ENCODE peak calls at places on chromosomes 13 and 19, in five cellular contexts. A is left ventricle myocardium inferior, J is adrenal gland, N is ovary, W is brain microvascular endothelial cell. U is an unnamed sample.

GRCh38 chr19:5109560-5109959 is 140.6 kb downstream of the KDM4B start:
- DNase-seq in W (no peak), J (no peak), A (no peak), N (no peak), U (no peak)

GRCh38 chr19:15934332-15935078 is at the start of gene CYP4F11:
- DNase-seq in J (peak), N (peak), W (no peak), A (peak), U (peak)

GRCh38 chr13:27293051-27293691 is 22.5 kb downstream of the RASL11A start:
- DNase-seq in N (no peak), W (no peak), A (no peak), J (no peak), U (no peak)

GRCh38 chr19:34171539-34171876 is 796 bp upstream of the LSM14A start:
- DNase-seq in N (no peak), W (peak), J (peak), A (no peak), U (no peak)

GRCh38 chr13:99265823-99266426 is 7.7 kb upstream of the GPR18 start:
- DNase-seq in J (no peak), A (no peak), N (no peak), W (peak), U (no peak)

GRCh38 chr13:90868321-90868920 is 479.1 kb upstream of the MIR17HG start:
- DNase-seq in N (no peak), W (peak), A (no peak), J (peak), U (peak)

GRCh38 chr13:99227909-99228688 is 27.4 kb downstream of the UBAC2 start:
- DNase-seq in N (no peak), W (no peak), A (no peak), J (peak), U (no peak)

GRCh38 chr13:91406619-91407018 is 8.2 kb downstream of the GPC5 start:
- DNase-seq in A (no peak), J (no peak), N (no peak), W (peak), U (no peak)

GRCh38 chr19:38076337-38076736 is 147.7 kb downstream of the DPF1 start:
- DNase-seq in A (no peak), N (no peak), J (no peak), W (no peak), U (no peak)

GRCh38 chr13:32448224-32448623 is 20.3 kb upstream of the N4BP2L1 start:
- DNase-seq in N (no peak), W (no peak), J (no peak), A (no peak), U (no peak)

GRCh38 chr13:113026391-113026910 is 57.4 kb downstream of the MCF2L start:
- DNase-seq in A (no peak), J (no peak), W (no peak), N (no peak), U (no peak)

DNA sequence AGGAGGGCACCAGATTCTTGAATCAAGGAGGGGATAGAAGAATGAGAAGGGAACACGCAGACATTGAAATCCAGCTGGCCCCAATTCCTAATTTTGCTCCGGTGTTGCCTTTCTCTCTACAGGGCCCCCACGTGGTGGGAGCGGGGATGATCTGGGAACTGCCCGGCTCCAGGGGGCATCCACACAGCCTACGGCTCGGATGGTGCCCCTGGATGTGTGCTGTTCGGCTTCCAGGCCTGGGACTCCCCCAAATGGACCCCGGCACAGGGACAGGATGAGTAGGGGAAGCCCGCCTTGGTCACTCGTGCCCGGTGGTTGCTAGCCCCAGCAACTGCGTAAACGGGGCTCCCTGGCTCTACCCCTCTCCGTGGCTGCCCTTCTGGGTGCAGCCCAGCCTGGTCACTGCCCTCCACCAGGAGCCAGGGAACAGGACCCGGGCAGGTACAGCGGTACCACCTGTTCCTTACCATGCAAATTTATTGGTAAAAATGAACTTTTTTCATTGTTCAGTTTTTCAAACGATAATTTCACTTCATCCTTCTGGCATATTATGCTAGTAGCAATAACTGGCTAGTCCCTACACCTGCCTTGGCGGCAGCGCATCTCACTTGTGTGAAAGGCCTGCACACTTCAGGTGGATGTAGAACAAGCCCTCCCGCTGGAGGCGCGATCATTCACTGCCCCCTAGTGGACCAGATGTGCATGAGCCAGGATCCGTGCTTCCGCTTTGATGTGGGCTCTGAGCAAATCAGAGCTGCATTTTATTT is 111.6 kb downstream of the TEX26 start:
- DNase-seq in N (peak), W (peak), J (peak), A (peak), U (peak)
- H3K27ac ChIP-seq in N (no peak), W (peak), J (no peak), A (no peak), U (no peak)

GRCh38 chr13:73767747-73768315 is 366.4 kb downstream of the KLF12 start:
- DNase-seq in A (no peak), J (no peak), N (no peak), W (no peak), U (no peak)
- H3K27ac ChIP-seq in A (peak), J (no peak), N (peak), W (no peak), U (peak)

DNA sequence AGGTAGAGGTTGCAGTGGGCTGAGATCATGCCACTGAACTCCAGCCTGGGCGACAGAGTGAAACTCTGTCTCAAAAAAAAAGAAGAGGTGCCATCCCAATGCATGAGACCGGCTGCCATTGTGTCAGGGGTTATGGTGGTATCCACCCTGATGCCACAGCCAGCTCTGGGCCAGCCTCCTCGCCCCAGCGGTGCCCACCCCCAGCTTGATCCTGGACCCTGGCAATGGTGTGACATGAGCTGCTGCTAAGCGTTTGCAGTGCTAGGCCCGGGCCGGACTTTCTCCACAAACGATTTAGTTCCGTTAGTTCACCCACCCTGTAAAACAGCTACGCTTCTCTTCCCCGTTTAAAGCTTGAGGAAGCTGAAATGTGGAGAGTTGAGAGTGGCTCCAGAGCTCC is 25.6 kb downstream of the NKPD1 start:
- DNase-seq in N (no peak), J (no peak), W (no peak), A (no peak), U (no peak)
- H3K27ac ChIP-seq in N (no peak), J (no peak), W (no peak), A (no peak), U (no peak)

GRCh38 chr19:3058821-3059314 is 3.4 kb downstream of the TLE5 start:
- DNase-seq in N (no peak), J (no peak), A (no peak), W (no peak), U (no peak)

GRCh38 chr19:3061214-3062161 is 807 bp downstream of the TLE5 start:
- DNase-seq in J (no peak), N (peak), A (peak), W (no peak), U (peak)

GRCh38 chr19:3058009-3058820 is 4.1 kb downstream of the TLE5 start:
- DNase-seq in N (no peak), A (no peak), W (no peak), J (peak), U (no peak)

GRCh38 chr19:3060852-3061182 is 1.5 kb downstream of the TLE5 start:
- DNase-seq in A (no peak), N (no peak), W (no peak), J (no peak), U (no peak)

DNA sequence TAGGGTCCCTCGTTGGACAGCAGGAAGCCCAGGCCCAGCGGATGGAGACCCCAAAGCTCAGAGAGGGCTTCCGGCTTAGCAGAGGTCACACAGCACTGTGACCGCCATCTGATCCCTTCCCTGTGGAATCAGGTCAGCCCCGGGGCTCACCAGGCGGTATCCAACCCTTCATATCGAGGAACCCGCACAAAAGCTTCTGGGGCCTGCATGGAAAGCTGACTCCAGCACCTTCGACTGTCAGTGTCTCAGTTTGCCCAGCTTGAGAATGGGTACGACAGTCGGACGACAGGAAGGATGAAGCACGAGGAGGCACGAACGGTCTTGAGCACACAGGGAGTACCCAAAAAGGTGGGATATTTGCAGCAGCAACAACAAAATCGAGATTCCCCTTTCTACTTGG is 2.6 kb downstream of the TLE5 start:
- DNase-seq in J (no peak), W (no peak), A (no peak), N (no peak), U (no peak)
- H3K27ac ChIP-seq in J (peak), W (no peak), A (peak), N (peak), U (peak)

GRCh38 chr19:50356691-50357177 is 8.7 kb downstream of the NAPSA start:
- DNase-seq in W (no peak), N (no peak), A (no peak), J (no peak), U (no peak)
- H3K27ac ChIP-seq in W (no peak), N (no peak), A (peak), J (no peak), U (peak)

GRCh38 chr19:14003279-14004051 is 2.7 kb downstream of the RFX1 start:
- DNase-seq in A (peak), J (no peak), W (no peak), N (no peak), U (no peak)
- H3K27ac ChIP-seq in A (peak), J (peak), W (no peak), N (no peak), U (peak)

GRCh38 chr19:49475995-49476880 is 2.2 kb downstream of the FLT3LG start:
- DNase-seq in A (no peak), W (no peak), N (peak), J (no peak), U (peak)
- H3K27ac ChIP-seq in A (peak), W (no peak), N (no peak), J (no peak), U (peak)

DNA sequence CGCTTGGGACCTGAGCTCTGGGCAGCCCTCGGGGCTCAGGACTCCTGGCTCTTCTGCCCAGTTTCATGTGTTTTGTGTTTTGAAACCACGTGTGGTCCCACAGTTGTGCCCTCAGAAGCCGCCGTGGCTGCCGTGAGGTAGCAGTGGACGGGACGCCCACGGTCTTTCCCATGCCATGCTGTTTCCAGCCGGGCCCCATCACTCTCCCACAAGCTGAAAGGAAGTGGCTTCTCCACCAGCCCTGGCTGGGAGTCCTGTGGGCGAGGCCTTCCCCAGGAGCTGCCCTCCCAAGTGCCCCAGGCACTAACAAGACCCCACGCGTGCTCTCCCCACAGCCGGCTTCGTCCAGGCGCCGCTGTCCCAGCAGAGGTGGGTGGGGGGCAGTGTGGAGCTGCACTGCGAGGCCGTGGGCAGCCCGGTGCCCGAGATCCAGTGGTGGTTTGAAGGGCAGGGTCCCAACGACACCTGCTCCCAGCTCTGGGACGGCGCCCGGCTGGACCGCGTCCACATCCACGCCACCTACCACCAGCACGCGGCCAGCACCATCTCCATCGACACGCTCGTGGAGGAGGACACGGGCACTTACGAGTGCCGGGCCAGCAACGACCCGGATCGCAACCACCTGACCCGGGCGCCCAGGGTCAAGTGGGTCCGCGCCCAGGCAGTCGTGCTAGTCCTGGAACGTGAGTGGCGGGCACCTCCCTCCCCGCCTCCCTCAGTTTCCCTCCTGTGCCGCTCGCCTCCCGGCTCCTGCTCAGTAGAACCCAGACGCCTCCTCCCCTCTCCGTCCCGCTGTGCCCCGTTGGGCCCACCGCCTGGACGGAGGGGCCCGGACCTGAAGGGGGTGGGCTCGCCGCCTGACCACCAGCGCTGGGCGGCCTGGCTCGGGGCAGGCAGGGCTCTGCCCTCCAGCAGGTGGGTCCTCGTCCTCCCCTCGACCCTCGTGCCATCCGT is 5.3 kb downstream of the BSG start:
- DNase-seq in N (no peak), J (no peak), A (no peak), W (no peak), U (no peak)
- H3K27ac ChIP-seq in N (no peak), J (peak), A (peak), W (no peak), U (peak)